ENCODE peak calls at places on chromosomes 4 and X, in ten cellular contexts. U, G, L, V, W, T, Z, X, O and D are unnamed samples.

GRCh38 chr4:8575457-8575856 is 4.7 kb upstream of the GPR78 start:
- DNase-seq in U (no peak), G (no peak), L (no peak), V (no peak), W (no peak), T (no peak), Z (no peak), X (no peak), O (no peak), D (no peak)

GRCh38 chr4:13907255-13907751 is 279.8 kb upstream of the BOD1L1 start:
- DNase-seq in U (peak), G (no peak), L (no peak), V (peak), W (no peak), T (no peak), Z (peak), X (no peak), O (no peak), D (no peak)

GRCh38 chr4:73729534-73730165 is 10.7 kb upstream of the CXCL8 start:
- DNase-seq in U (peak), G (peak), L (peak), V (peak), W (peak), T (peak), Z (peak), X (peak), O (peak), D (peak)

GRCh38 chr4:61294001-61294400 is 93.9 kb downstream of the ADGRL3 start:
- DNase-seq in U (no peak), G (no peak), L (no peak), V (no peak), W (no peak), T (no peak), Z (no peak), X (no peak), O (no peak), D (no peak)

GRCh38 chrX:20139966-20140365 is 1.7 kb downstream of the EIF1AX start:
- DNase-seq in U (no peak), G (no peak), L (no peak), V (no peak), W (no peak), T (no peak), Z (no peak), X (no peak), O (no peak), D (no peak)

GRCh38 chr4:175386776-175387507 is 425.1 kb downstream of the GPM6A start:
- DNase-seq in U (no peak), G (no peak), L (no peak), V (no peak), W (no peak), T (no peak), Z (no peak), X (no peak), O (no peak), D (no peak)

GRCh38 chr4:22055954-22056353 is 107.4 kb upstream of the KCNIP4 start:
- DNase-seq in U (no peak), G (no peak), L (no peak), V (no peak), W (no peak), T (no peak), Z (no peak), X (no peak), O (no peak), D (no peak)

GRCh38 chr4:14196141-14196540 is 568.6 kb upstream of the BOD1L1 start:
- DNase-seq in U (peak), G (peak), L (peak), V (peak), W (peak), T (peak), Z (peak), X (peak), O (peak), D (peak)

GRCh38 chr4:149933120-149933519 is 117.5 kb upstream of the IQCM start:
- DNase-seq in U (no peak), G (no peak), L (no peak), V (no peak), W (no peak), T (no peak), Z (no peak), X (no peak), O (no peak), D (no peak)

GRCh38 chrX:75522565-75523411 is at the start of gene ZDHHC15:
- DNase-seq in U (peak), G (peak), L (peak), V (peak), W (peak), T (peak), Z (no peak), X (peak), O (peak), D (peak)

GRCh38 chrX:71637848-71638247 is 19.5 kb upstream of the CXCR3 start:
- DNase-seq in U (peak), G (no peak), L (no peak), V (no peak), W (no peak), T (no peak), Z (no peak), X (no peak), O (no peak), D (no peak)

GRCh38 chrX:139933904-139934303 is 1.1 kb upstream of the ATP11C start:
- DNase-seq in U (no peak), G (no peak), L (no peak), V (no peak), W (no peak), T (no peak), Z (no peak), X (no peak), O (no peak), D (no peak)

GRCh38 chrX:19640693-19641374 is 125.5 kb upstream of the MAP3K15 start:
- DNase-seq in U (no peak), G (no peak), L (no peak), V (no peak), W (no peak), T (no peak), Z (no peak), X (no peak), O (no peak), D (no peak)

GRCh38 chr4:145716200-145716599 is 36.3 kb downstream of the C4orf51 start:
- DNase-seq in U (peak), G (no peak), L (no peak), V (no peak), W (no peak), T (no peak), Z (no peak), X (no peak), O (no peak), D (no peak)

GRCh38 chr4:79757580-79757979 is 315.4 kb downstream of the ANTXR2 start:
- DNase-seq in U (no peak), G (no peak), L (no peak), V (no peak), W (no peak), T (no peak), Z (no peak), X (no peak), O (no peak), D (no peak)

GRCh38 chr4:184746532-184746870 is 12.6 kb upstream of the CENPU start:
- DNase-seq in U (no peak), G (no peak), L (no peak), V (peak), W (no peak), T (no peak), Z (peak), X (peak), O (no peak), D (no peak)

GRCh38 chr4:78776729-78777555 is 792 bp downstream of the BMP2K start:
- DNase-seq in U (peak), G (peak), L (peak), V (peak), W (peak), T (peak), Z (peak), X (peak), O (peak), D (peak)

GRCh38 chr4:169492436-169493163 is 119.8 kb downstream of the NEK1 start:
- DNase-seq in U (peak), G (peak), L (peak), V (peak), W (peak), T (no peak), Z (peak), X (no peak), O (no peak), D (peak)

GRCh38 chr4:112170451-112170993 is 25.3 kb downstream of the FAM241A start:
- DNase-seq in U (peak), G (no peak), L (no peak), V (peak), W (no peak), T (no peak), Z (peak), X (no peak), O (no peak), D (no peak)

GRCh38 chr4:113784497-113785254 is 23.1 kb upstream of the CAMK2D start:
- DNase-seq in U (peak), G (no peak), L (no peak), V (peak), W (no peak), T (no peak), Z (peak), X (no peak), O (no peak), D (no peak)

GRCh38 chr4:87422104-87423052 is at the start of gene NUDT9:
- DNase-seq in U (peak), G (peak), L (peak), V (peak), W (peak), T (peak), Z (peak), X (peak), O (peak), D (peak)

GRCh38 chr4:5874811-5875465 is 17.9 kb downstream of the CRMP1 start:
- DNase-seq in U (no peak), G (no peak), L (no peak), V (no peak), W (no peak), T (no peak), Z (no peak), X (no peak), O (no peak), D (no peak)

GRCh38 chr4:16227462-16227868 is 1.2 kb upstream of the TAPT1 start:
- DNase-seq in U (peak), G (peak), L (peak), V (no peak), W (no peak), T (peak), Z (no peak), X (peak), O (no peak), D (no peak)

GRCh38 chr4:25021206-25021605 is 9.5 kb downstream of the LGI2 start:
- DNase-seq in U (no peak), G (no peak), L (no peak), V (no peak), W (no peak), T (no peak), Z (no peak), X (no peak), O (no peak), D (no peak)

GRCh38 chr4:45741897-45742296 is 382.0 kb downstream of the GABRG1 start:
- DNase-seq in U (peak), G (no peak), L (no peak), V (peak), W (no peak), T (no peak), Z (no peak), X (no peak), O (no peak), D (no peak)

GRCh38 chr4:78565971-78566372 is 14.4 kb downstream of the ANXA3 start:
- DNase-seq in U (peak), G (no peak), L (no peak), V (peak), W (no peak), T (no peak), Z (no peak), X (no peak), O (no peak), D (no peak)

GRCh38 chrX:47232803-47233332 is at the start of gene USP11:
- DNase-seq in U (peak), G (no peak), L (no peak), V (peak), W (peak), T (peak), Z (peak), X (peak), O (peak), D (peak)

GRCh38 chr4:61374612-61374920 is 174.4 kb downstream of the ADGRL3 start:
- DNase-seq in U (peak), G (no peak), L (no peak), V (no peak), W (peak), T (no peak), Z (no peak), X (peak), O (no peak), D (no peak)

GRCh38 chr4:188841523-188841922 is 702.3 kb downstream of the TRIML1 start:
- DNase-seq in U (peak), G (no peak), L (no peak), V (no peak), W (no peak), T (no peak), Z (no peak), X (no peak), O (no peak), D (no peak)

GRCh38 chr4:87078987-87079469 is 141.4 kb downstream of the KLHL8 start:
- DNase-seq in U (no peak), G (no peak), L (peak), V (no peak), W (no peak), T (peak), Z (peak), X (no peak), O (no peak), D (no peak)

GRCh38 chr4:87896020-87896621 is 63.4 kb downstream of the MEPE start:
- DNase-seq in U (peak), G (peak), L (no peak), V (peak), W (peak), T (no peak), Z (no peak), X (no peak), O (no peak), D (no peak)

GRCh38 chrX:3075959-3076358 is 34.7 kb downstream of the ARSF start:
- DNase-seq in U (no peak), G (no peak), L (no peak), V (no peak), W (no peak), T (no peak), Z (no peak), X (no peak), O (no peak), D (no peak)

GRCh38 chrX:71622347-71623104 is 4.2 kb upstream of the CXCR3 start:
- DNase-seq in U (peak), G (peak), L (peak), V (peak), W (peak), T (peak), Z (peak), X (peak), O (peak), D (peak)

GRCh38 chr4:19266566-19266965 is 985.1 kb upstream of the SLIT2 start:
- DNase-seq in U (no peak), G (no peak), L (no peak), V (no peak), W (no peak), T (no peak), Z (no peak), X (no peak), O (no peak), D (no peak)

GRCh38 chrX:131816551-131817136 is 206.5 kb upstream of the STK26 start:
- DNase-seq in U (no peak), G (no peak), L (no peak), V (peak), W (peak), T (no peak), Z (peak), X (no peak), O (no peak), D (no peak)

GRCh38 chr4:56671860-56672259 is 9.2 kb downstream of the HOPX start:
- DNase-seq in U (no peak), G (no peak), L (no peak), V (no peak), W (no peak), T (no peak), Z (no peak), X (no peak), O (no peak), D (no peak)

GRCh38 chr4:98627883-98628282 is 30.5 kb downstream of the TSPAN5 start:
- DNase-seq in U (peak), G (no peak), L (no peak), V (no peak), W (no peak), T (no peak), Z (peak), X (no peak), O (no peak), D (no peak)